ENCODE peak calls at places on chromosomes 7 and 10, in nine cellular contexts. G is HFFc6, H is A549, R is astrocyte of the spinal cord, M is endothelial cell, V is psoas muscle, P is neural progenitor cell, W is heart left ventricle, L is hepatocyte. K is an unnamed sample.

GRCh38 chr10:48700071-48700470 is 15.4 kb downstream of the WDFY4 start:
- DNase-seq in G (no peak), H (no peak), R (no peak), M (no peak), V (no peak), P (no peak), W (no peak), L (no peak), K (no peak)

GRCh38 chr10:33421789-33422188 is 87.3 kb upstream of the NRP1 start:
- DNase-seq in G (peak), H (peak), R (peak), M (no peak), V (no peak), P (no peak), W (no peak), L (peak), K (no peak)

GRCh38 chr7:55349126-55349525 is 16.0 kb upstream of the LANCL2 start:
- DNase-seq in G (no peak), H (no peak), R (no peak), M (no peak), V (no peak), P (peak), W (no peak), L (no peak), K (no peak)

GRCh38 chr7:122748195-122748594 is 45.5 kb upstream of the RNF148 start:
- DNase-seq in G (no peak), H (no peak), R (no peak), M (no peak), V (no peak), P (no peak), W (no peak), L (no peak), K (no peak)

GRCh38 chr7:48183370-48183743 is 12.1 kb downstream of the ABCA13 start:
- DNase-seq in G (no peak), H (no peak), R (no peak), M (no peak), V (no peak), P (no peak), W (no peak), L (no peak), K (no peak)

GRCh38 chr7:156236936-156237599 is 403.5 kb upstream of the RNF32 start:
- DNase-seq in G (no peak), H (no peak), R (no peak), M (no peak), V (no peak), P (no peak), W (no peak), L (no peak), K (no peak)

GRCh38 chr7:75981450-75982305 is 12.7 kb downstream of the TMEM120A start:
- DNase-seq in G (no peak), H (no peak), R (no peak), M (no peak), V (peak), P (no peak), W (no peak), L (peak), K (no peak)

GRCh38 chr7:47782022-47782421 is 166.2 kb downstream of the PKD1L1 start:
- DNase-seq in G (no peak), H (no peak), R (peak), M (no peak), V (no peak), P (no peak), W (no peak), L (no peak), K (no peak)

GRCh38 chr7:146090023-146090645 is 26.5 kb upstream of the CNTNAP2 start:
- DNase-seq in G (no peak), H (peak), R (peak), M (no peak), V (no peak), P (peak), W (no peak), L (peak), K (peak)

GRCh38 chr10:124319926-124320391 is 98.8 kb downstream of the OAT start:
- DNase-seq in G (peak), H (no peak), R (no peak), M (no peak), V (no peak), P (no peak), W (no peak), L (no peak), K (no peak)

GRCh38 chr7:137909042-137909441 is 62.3 kb upstream of the DGKI start:
- DNase-seq in G (no peak), H (no peak), R (no peak), M (no peak), V (no peak), P (no peak), W (no peak), L (no peak), K (no peak)
- TF ChIP-seq CTCF in G (no peak), H (no peak), R (no peak), M (no peak), V (no peak), P (no peak), W (no peak), L (no peak), K (no peak)

GRCh38 chr7:2225830-2226229 is 6.9 kb downstream of the MAD1L1 start:
- DNase-seq in G (no peak), H (no peak), R (no peak), M (no peak), V (no peak), P (no peak), W (no peak), L (no peak), K (no peak)
- TF ChIP-seq CTCF in G (no peak), H (no peak), R (no peak), M (no peak), V (no peak), P (no peak), W (no peak), L (no peak), K (no peak)

DNA sequence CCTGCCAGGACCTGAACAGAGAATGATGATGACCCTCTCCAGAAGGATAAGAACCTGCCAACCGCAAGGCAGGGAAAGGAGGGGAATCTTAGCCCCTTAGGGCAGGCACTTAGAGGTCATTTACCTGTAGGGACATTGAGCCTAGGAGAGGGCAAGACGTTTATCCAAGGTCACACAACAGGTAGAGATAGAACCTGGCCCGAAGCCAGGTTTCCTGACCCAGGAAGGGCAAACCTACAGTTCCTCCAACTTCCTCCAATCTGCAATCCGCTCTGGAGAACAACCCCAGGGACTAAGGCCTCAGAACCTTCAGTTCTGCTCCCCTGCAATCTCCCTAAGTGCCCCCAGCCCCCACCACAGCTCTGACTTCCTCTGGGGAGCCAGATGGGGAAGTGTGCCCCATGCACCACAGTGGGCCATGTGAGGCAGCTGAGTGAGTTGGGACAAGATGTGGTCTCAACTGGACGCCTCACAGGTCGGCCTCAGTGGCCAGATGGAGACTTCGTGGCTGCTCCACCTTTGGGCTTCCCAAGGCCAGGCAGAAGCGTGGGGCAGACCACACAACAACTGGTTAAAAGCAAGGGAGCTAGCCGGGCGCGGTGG is 1.4 kb upstream of the PSAP start:
- DNase-seq in G (no peak), H (no peak), R (no peak), M (no peak), V (no peak), P (no peak), W (peak), L (no peak), K (no peak)
- TF ChIP-seq CTCF in G (no peak), H (no peak), R (no peak), M (no peak), V (no peak), P (no peak), W (no peak), L (no peak), K (no peak)

GRCh38 chr10:84783909-84784308 is 455.5 kb downstream of the CCSER2 start:
- DNase-seq in G (no peak), H (no peak), R (no peak), M (no peak), V (no peak), P (no peak), W (no peak), L (no peak), K (no peak)

GRCh38 chr10:84789050-84789449 is 460.7 kb downstream of the CCSER2 start:
- DNase-seq in G (no peak), H (no peak), R (no peak), M (no peak), V (no peak), P (no peak), W (no peak), L (no peak), K (no peak)

GRCh38 chr10:84784749-84785148 is 456.4 kb downstream of the CCSER2 start:
- DNase-seq in G (no peak), H (no peak), R (no peak), M (no peak), V (no peak), P (no peak), W (no peak), L (no peak), K (no peak)

GRCh38 chr10:84783386-84783785 is 455.0 kb downstream of the CCSER2 start:
- DNase-seq in G (no peak), H (peak), R (peak), M (peak), V (no peak), P (peak), W (no peak), L (peak), K (peak)
- TF ChIP-seq CTCF in G (peak), H (peak), R (peak), M (peak), V (no peak), P (peak), W (peak), L (peak), K (peak)

DNA sequence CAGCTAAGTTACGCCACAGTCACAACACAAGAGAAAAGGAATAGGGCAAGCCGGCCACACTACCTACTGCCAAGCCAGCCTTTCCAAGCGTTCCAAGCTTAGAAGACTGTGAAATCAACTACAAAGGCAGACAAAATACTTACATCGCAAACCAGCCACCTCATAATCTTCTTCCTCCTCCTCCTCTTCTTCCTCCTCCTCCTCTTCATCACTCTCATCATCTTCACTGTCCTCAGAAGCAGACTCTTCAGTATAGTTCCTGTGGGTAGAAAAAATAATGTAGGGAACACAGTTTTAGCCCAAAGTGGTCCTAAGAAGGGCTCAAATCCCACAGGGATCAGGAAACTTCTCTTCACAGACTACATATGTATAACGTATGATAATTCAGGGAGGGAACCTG is 13.5 kb downstream of the FZD9 start:
- DNase-seq in G (no peak), H (no peak), R (no peak), M (no peak), V (no peak), P (no peak), W (no peak), L (no peak), K (no peak)
- TF ChIP-seq CTCF in G (no peak), H (no peak), R (no peak), M (no peak), V (no peak), P (no peak), W (no peak), L (no peak), K (no peak)